ENCODE peak calls at places on chromosomes 6 and 20, in nine cellular contexts. One of them, this sample, is unnamed.

GRCh38 chr6:143397229-143398222 is 53.0 kb downstream of the ADAT2 start:
- DNase-seq in Peyer's patch: no peak
- DNase-seq in ELF-1: peak; percentile 89
- DNase-seq in AG04450: peak; percentile 2
- DNase-seq in T-helper 1 cell: peak; percentile 17
- DNase-seq in RCC 7860: peak; percentile 98
- DNase-seq in nephron progenitor cell: peak; percentile 39
- DNase-seq in activated naive CD4-positive, alpha-beta T cell treated with Interleukin-2 at 50 U/mL for 16 hours: peak; percentile 35
- DNase-seq in activated CD4-positive, alpha-beta T cell treated with anti-CD3 and anti-CD28 coated beads, Interleukin-2, amount 50 U/mL, for 48 hours: peak; percentile 5
- DNase-seq in this sample: peak; percentile 67

GRCh38 chr6:28922841-28923317 is 906 bp downstream of the TRIM27 start:
- DNase-seq in nephron progenitor cell: peak; percentile 56
- DNase-seq in T-helper 1 cell: no peak
- DNase-seq in RCC 7860: peak; percentile 21
- DNase-seq in AG04450: no peak
- DNase-seq in activated CD4-positive, alpha-beta T cell treated with anti-CD3 and anti-CD28 coated beads, Interleukin-2, amount 50 U/mL, for 48 hours: peak; percentile 43
- DNase-seq in ELF-1: peak; percentile 59
- DNase-seq in Peyer's patch: peak; percentile 39
- DNase-seq in activated naive CD4-positive, alpha-beta T cell treated with Interleukin-2 at 50 U/mL for 16 hours: peak; percentile 43
- DNase-seq in this sample: peak; percentile 67

GRCh38 chr6:111573892-111574800 is 31.5 kb downstream of the TRAF3IP2 start:
- DNase-seq in activated CD4-positive, alpha-beta T cell treated with anti-CD3 and anti-CD28 coated beads, Interleukin-2, amount 50 U/mL, for 48 hours: no peak
- DNase-seq in T-helper 1 cell: no peak
- DNase-seq in nephron progenitor cell: no peak
- DNase-seq in activated naive CD4-positive, alpha-beta T cell treated with Interleukin-2 at 50 U/mL for 16 hours: no peak
- DNase-seq in Peyer's patch: no peak
- DNase-seq in AG04450: peak; percentile 82
- DNase-seq in RCC 7860: peak; percentile 50
- DNase-seq in ELF-1: no peak
- DNase-seq in this sample: no peak

GRCh38 chr6:43911625-43912577 is 141.9 kb downstream of the VEGFA start:
- DNase-seq in RCC 7860: no peak
- DNase-seq in AG04450: no peak
- DNase-seq in Peyer's patch: no peak
- DNase-seq in activated CD4-positive, alpha-beta T cell treated with anti-CD3 and anti-CD28 coated beads, Interleukin-2, amount 50 U/mL, for 48 hours: no peak
- DNase-seq in activated naive CD4-positive, alpha-beta T cell treated with Interleukin-2 at 50 U/mL for 16 hours: no peak
- DNase-seq in T-helper 1 cell: no peak
- DNase-seq in ELF-1: no peak
- DNase-seq in nephron progenitor cell: no peak
- DNase-seq in this sample: no peak

GRCh38 chr6:26056583-26057350 is 30.5 kb upstream of the HFE start:
- DNase-seq in AG04450: no peak
- DNase-seq in ELF-1: peak; percentile 69
- DNase-seq in T-helper 1 cell: no peak
- DNase-seq in RCC 7860: peak; percentile 9
- DNase-seq in Peyer's patch: no peak
- DNase-seq in nephron progenitor cell: no peak
- DNase-seq in activated naive CD4-positive, alpha-beta T cell treated with Interleukin-2 at 50 U/mL for 16 hours: no peak
- DNase-seq in activated CD4-positive, alpha-beta T cell treated with anti-CD3 and anti-CD28 coated beads, Interleukin-2, amount 50 U/mL, for 48 hours: peak; percentile 46
- DNase-seq in this sample: peak; percentile 47

GRCh38 chr6:157070403-157071107 is 252.8 kb downstream of the TMEM242 start:
- DNase-seq in T-helper 1 cell: no peak
- DNase-seq in ELF-1: no peak
- DNase-seq in activated CD4-positive, alpha-beta T cell treated with anti-CD3 and anti-CD28 coated beads, Interleukin-2, amount 50 U/mL, for 48 hours: no peak
- DNase-seq in RCC 7860: no peak
- DNase-seq in AG04450: no peak
- DNase-seq in Peyer's patch: no peak
- DNase-seq in nephron progenitor cell: no peak
- DNase-seq in activated naive CD4-positive, alpha-beta T cell treated with Interleukin-2 at 50 U/mL for 16 hours: no peak
- DNase-seq in this sample: no peak

GRCh38 chr6:134111062-134111677 is 58.7 kb upstream of the SLC2A12 start:
- DNase-seq in RCC 7860: peak; percentile 30
- DNase-seq in activated naive CD4-positive, alpha-beta T cell treated with Interleukin-2 at 50 U/mL for 16 hours: peak; percentile 30
- DNase-seq in Peyer's patch: no peak
- DNase-seq in AG04450: no peak
- DNase-seq in nephron progenitor cell: peak; percentile 17
- DNase-seq in T-helper 1 cell: peak; percentile 29
- DNase-seq in ELF-1: peak; percentile 58
- DNase-seq in activated CD4-positive, alpha-beta T cell treated with anti-CD3 and anti-CD28 coated beads, Interleukin-2, amount 50 U/mL, for 48 hours: peak; percentile 21
- DNase-seq in this sample: peak; percentile 60

GRCh38 chr6:27280540-27281000 is 31.5 kb downstream of the POM121L2 start:
- DNase-seq in activated naive CD4-positive, alpha-beta T cell treated with Interleukin-2 at 50 U/mL for 16 hours: no peak
- DNase-seq in Peyer's patch: no peak
- DNase-seq in RCC 7860: peak; percentile 49
- DNase-seq in T-helper 1 cell: no peak
- DNase-seq in nephron progenitor cell: peak; percentile 32
- DNase-seq in ELF-1: peak; percentile 65
- DNase-seq in activated CD4-positive, alpha-beta T cell treated with anti-CD3 and anti-CD28 coated beads, Interleukin-2, amount 50 U/mL, for 48 hours: no peak
- DNase-seq in AG04450: no peak
- DNase-seq in this sample: no peak

GRCh38 chr6:155828989-155829388 is 373.4 kb upstream of the NOX3 start:
- DNase-seq in ELF-1: no peak
- DNase-seq in T-helper 1 cell: no peak
- DNase-seq in AG04450: no peak
- DNase-seq in activated naive CD4-positive, alpha-beta T cell treated with Interleukin-2 at 50 U/mL for 16 hours: no peak
- DNase-seq in Peyer's patch: no peak
- DNase-seq in nephron progenitor cell: no peak
- DNase-seq in RCC 7860: no peak
- DNase-seq in activated CD4-positive, alpha-beta T cell treated with anti-CD3 and anti-CD28 coated beads, Interleukin-2, amount 50 U/mL, for 48 hours: no peak
- DNase-seq in this sample: no peak

GRCh38 chr6:29731281-29731680 is 8.0 kb downstream of the HLA-F start:
- DNase-seq in AG04450: no peak
- DNase-seq in Peyer's patch: no peak
- DNase-seq in nephron progenitor cell: no peak
- DNase-seq in activated CD4-positive, alpha-beta T cell treated with anti-CD3 and anti-CD28 coated beads, Interleukin-2, amount 50 U/mL, for 48 hours: no peak
- DNase-seq in T-helper 1 cell: no peak
- DNase-seq in RCC 7860: no peak
- DNase-seq in ELF-1: no peak
- DNase-seq in activated naive CD4-positive, alpha-beta T cell treated with Interleukin-2 at 50 U/mL for 16 hours: no peak
- DNase-seq in this sample: no peak

GRCh38 chr6:82959385-82959941 is 106.2 kb downstream of the UBE3D start:
- DNase-seq in activated CD4-positive, alpha-beta T cell treated with anti-CD3 and anti-CD28 coated beads, Interleukin-2, amount 50 U/mL, for 48 hours: no peak
- DNase-seq in Peyer's patch: no peak
- DNase-seq in ELF-1: peak; percentile 83
- DNase-seq in activated naive CD4-positive, alpha-beta T cell treated with Interleukin-2 at 50 U/mL for 16 hours: no peak
- DNase-seq in RCC 7860: peak; percentile 56
- DNase-seq in nephron progenitor cell: no peak
- DNase-seq in AG04450: peak; percentile 58
- DNase-seq in T-helper 1 cell: no peak
- DNase-seq in this sample: no peak

GRCh38 chr6:166836785-166837718 is 119.3 kb downstream of the RNASET2 start:
- DNase-seq in T-helper 1 cell: no peak
- DNase-seq in Peyer's patch: no peak
- DNase-seq in ELF-1: no peak
- DNase-seq in AG04450: no peak
- DNase-seq in activated naive CD4-positive, alpha-beta T cell treated with Interleukin-2 at 50 U/mL for 16 hours: no peak
- DNase-seq in nephron progenitor cell: no peak
- DNase-seq in RCC 7860: no peak
- DNase-seq in activated CD4-positive, alpha-beta T cell treated with anti-CD3 and anti-CD28 coated beads, Interleukin-2, amount 50 U/mL, for 48 hours: no peak
- DNase-seq in this sample: no peak

GRCh38 chr6:89640804-89641203 is 2.3 kb upstream of the LYRM2 start:
- DNase-seq in activated CD4-positive, alpha-beta T cell treated with anti-CD3 and anti-CD28 coated beads, Interleukin-2, amount 50 U/mL, for 48 hours: no peak
- DNase-seq in ELF-1: no peak
- DNase-seq in activated naive CD4-positive, alpha-beta T cell treated with Interleukin-2 at 50 U/mL for 16 hours: no peak
- DNase-seq in AG04450: no peak
- DNase-seq in T-helper 1 cell: no peak
- DNase-seq in Peyer's patch: no peak
- DNase-seq in RCC 7860: peak; percentile 24
- DNase-seq in nephron progenitor cell: no peak
- DNase-seq in this sample: no peak

GRCh38 chr6:31718294-31718693 is 3.1 kb downstream of the LY6G6D start:
- DNase-seq in AG04450: no peak
- DNase-seq in nephron progenitor cell: no peak
- DNase-seq in activated CD4-positive, alpha-beta T cell treated with anti-CD3 and anti-CD28 coated beads, Interleukin-2, amount 50 U/mL, for 48 hours: no peak
- DNase-seq in RCC 7860: no peak
- DNase-seq in Peyer's patch: no peak
- DNase-seq in activated naive CD4-positive, alpha-beta T cell treated with Interleukin-2 at 50 U/mL for 16 hours: no peak
- DNase-seq in T-helper 1 cell: no peak
- DNase-seq in ELF-1: peak; percentile 84
- DNase-seq in this sample: no peak

GRCh38 chr20:49288250-49288751 is 10.4 kb upstream of the ZNFX1 start:
- DNase-seq in ELF-1: peak; percentile 39
- DNase-seq in AG04450: no peak
- DNase-seq in nephron progenitor cell: no peak
- DNase-seq in RCC 7860: peak; percentile 7
- DNase-seq in Peyer's patch: no peak
- DNase-seq in activated CD4-positive, alpha-beta T cell treated with anti-CD3 and anti-CD28 coated beads, Interleukin-2, amount 50 U/mL, for 48 hours: no peak
- DNase-seq in T-helper 1 cell: no peak
- DNase-seq in activated naive CD4-positive, alpha-beta T cell treated with Interleukin-2 at 50 U/mL for 16 hours: no peak
- DNase-seq in this sample: no peak

GRCh38 chr6:159729598-159729997 is 2.3 kb downstream of the WTAP start:
- DNase-seq in nephron progenitor cell: no peak
- DNase-seq in activated CD4-positive, alpha-beta T cell treated with anti-CD3 and anti-CD28 coated beads, Interleukin-2, amount 50 U/mL, for 48 hours: no peak
- DNase-seq in RCC 7860: no peak
- DNase-seq in Peyer's patch: no peak
- DNase-seq in AG04450: no peak
- DNase-seq in activated naive CD4-positive, alpha-beta T cell treated with Interleukin-2 at 50 U/mL for 16 hours: no peak
- DNase-seq in T-helper 1 cell: no peak
- DNase-seq in ELF-1: peak; percentile 19
- DNase-seq in this sample: no peak

GRCh38 chr6:17530321-17530835 is 69.7 kb upstream of the FAM8A1 start:
- DNase-seq in RCC 7860: no peak
- DNase-seq in nephron progenitor cell: no peak
- DNase-seq in AG04450: no peak
- DNase-seq in T-helper 1 cell: no peak
- DNase-seq in ELF-1: no peak
- DNase-seq in Peyer's patch: no peak
- DNase-seq in activated naive CD4-positive, alpha-beta T cell treated with Interleukin-2 at 50 U/mL for 16 hours: no peak
- DNase-seq in activated CD4-positive, alpha-beta T cell treated with anti-CD3 and anti-CD28 coated beads, Interleukin-2, amount 50 U/mL, for 48 hours: no peak
- DNase-seq in this sample: no peak

GRCh38 chr6:137332637-137333228 is 113.5 kb upstream of the IFNGR1 start:
- DNase-seq in Peyer's patch: no peak
- DNase-seq in RCC 7860: no peak
- DNase-seq in activated CD4-positive, alpha-beta T cell treated with anti-CD3 and anti-CD28 coated beads, Interleukin-2, amount 50 U/mL, for 48 hours: no peak
- DNase-seq in activated naive CD4-positive, alpha-beta T cell treated with Interleukin-2 at 50 U/mL for 16 hours: no peak
- DNase-seq in ELF-1: no peak
- DNase-seq in nephron progenitor cell: no peak
- DNase-seq in T-helper 1 cell: no peak
- DNase-seq in AG04450: no peak
- DNase-seq in this sample: no peak

GRCh38 chr6:132819405-132820145 is 5.2 kb downstream of the RPS12 start:
- DNase-seq in RCC 7860: peak; percentile 47
- DNase-seq in Peyer's patch: no peak
- DNase-seq in AG04450: no peak
- DNase-seq in ELF-1: peak; percentile 21
- DNase-seq in activated naive CD4-positive, alpha-beta T cell treated with Interleukin-2 at 50 U/mL for 16 hours: no peak
- DNase-seq in nephron progenitor cell: no peak
- DNase-seq in activated CD4-positive, alpha-beta T cell treated with anti-CD3 and anti-CD28 coated beads, Interleukin-2, amount 50 U/mL, for 48 hours: no peak
- DNase-seq in T-helper 1 cell: no peak
- DNase-seq in this sample: no peak

GRCh38 chr20:63406617-63407245 is 45.6 kb upstream of the CHRNA4 start:
- DNase-seq in T-helper 1 cell: no peak
- DNase-seq in activated naive CD4-positive, alpha-beta T cell treated with Interleukin-2 at 50 U/mL for 16 hours: no peak
- DNase-seq in Peyer's patch: no peak
- DNase-seq in nephron progenitor cell: no peak
- DNase-seq in AG04450: no peak
- DNase-seq in activated CD4-positive, alpha-beta T cell treated with anti-CD3 and anti-CD28 coated beads, Interleukin-2, amount 50 U/mL, for 48 hours: no peak
- DNase-seq in RCC 7860: no peak
- DNase-seq in ELF-1: no peak
- DNase-seq in this sample: no peak

GRCh38 chr20:47118201-47118600 is 223.6 kb downstream of the EYA2 start:
- DNase-seq in activated naive CD4-positive, alpha-beta T cell treated with Interleukin-2 at 50 U/mL for 16 hours: no peak
- DNase-seq in activated CD4-positive, alpha-beta T cell treated with anti-CD3 and anti-CD28 coated beads, Interleukin-2, amount 50 U/mL, for 48 hours: no peak
- DNase-seq in AG04450: no peak
- DNase-seq in nephron progenitor cell: no peak
- DNase-seq in RCC 7860: no peak
- DNase-seq in Peyer's patch: no peak
- DNase-seq in T-helper 1 cell: no peak
- DNase-seq in ELF-1: no peak
- DNase-seq in this sample: no peak

GRCh38 chr6:157196391-157196790 is 126.9 kb downstream of the TMEM242 start:
- DNase-seq in ELF-1: no peak
- DNase-seq in activated CD4-positive, alpha-beta T cell treated with anti-CD3 and anti-CD28 coated beads, Interleukin-2, amount 50 U/mL, for 48 hours: no peak
- DNase-seq in AG04450: no peak
- DNase-seq in T-helper 1 cell: no peak
- DNase-seq in Peyer's patch: no peak
- DNase-seq in RCC 7860: no peak
- DNase-seq in nephron progenitor cell: no peak
- DNase-seq in activated naive CD4-positive, alpha-beta T cell treated with Interleukin-2 at 50 U/mL for 16 hours: no peak
- DNase-seq in this sample: no peak

GRCh38 chr6:14046476-14047068 is 71.0 kb upstream of the CD83 start:
- DNase-seq in AG04450: no peak
- DNase-seq in T-helper 1 cell: no peak
- DNase-seq in activated CD4-positive, alpha-beta T cell treated with anti-CD3 and anti-CD28 coated beads, Interleukin-2, amount 50 U/mL, for 48 hours: peak; percentile 33
- DNase-seq in ELF-1: peak; percentile 60
- DNase-seq in nephron progenitor cell: peak; percentile 44
- DNase-seq in Peyer's patch: peak; percentile 42
- DNase-seq in activated naive CD4-positive, alpha-beta T cell treated with Interleukin-2 at 50 U/mL for 16 hours: peak; percentile 45
- DNase-seq in RCC 7860: peak; percentile 36
- DNase-seq in this sample: peak; percentile 61

GRCh38 chr6:47934023-47934422 is 152.2 kb downstream of the OPN5 start:
- DNase-seq in AG04450: no peak
- DNase-seq in nephron progenitor cell: no peak
- DNase-seq in RCC 7860: no peak
- DNase-seq in activated CD4-positive, alpha-beta T cell treated with anti-CD3 and anti-CD28 coated beads, Interleukin-2, amount 50 U/mL, for 48 hours: no peak
- DNase-seq in T-helper 1 cell: no peak
- DNase-seq in activated naive CD4-positive, alpha-beta T cell treated with Interleukin-2 at 50 U/mL for 16 hours: no peak
- DNase-seq in Peyer's patch: no peak
- DNase-seq in ELF-1: no peak
- DNase-seq in this sample: no peak

GRCh38 chr20:47558295-47558694 is 56.6 kb downstream of the NCOA3 start:
- DNase-seq in RCC 7860: no peak
- DNase-seq in T-helper 1 cell: no peak
- DNase-seq in Peyer's patch: no peak
- DNase-seq in activated CD4-positive, alpha-beta T cell treated with anti-CD3 and anti-CD28 coated beads, Interleukin-2, amount 50 U/mL, for 48 hours: no peak
- DNase-seq in nephron progenitor cell: no peak
- DNase-seq in AG04450: no peak
- DNase-seq in activated naive CD4-positive, alpha-beta T cell treated with Interleukin-2 at 50 U/mL for 16 hours: no peak
- DNase-seq in ELF-1: no peak
- DNase-seq in this sample: no peak

GRCh38 chr6:160431231-160431630 is 83.1 kb downstream of the SLC22A3 start:
- DNase-seq in AG04450: peak; percentile 82
- DNase-seq in T-helper 1 cell: no peak
- DNase-seq in nephron progenitor cell: no peak
- DNase-seq in activated CD4-positive, alpha-beta T cell treated with anti-CD3 and anti-CD28 coated beads, Interleukin-2, amount 50 U/mL, for 48 hours: no peak
- DNase-seq in ELF-1: no peak
- DNase-seq in RCC 7860: no peak
- DNase-seq in Peyer's patch: no peak
- DNase-seq in activated naive CD4-positive, alpha-beta T cell treated with Interleukin-2 at 50 U/mL for 16 hours: no peak
- DNase-seq in this sample: no peak

GRCh38 chr6:143222758-143223334 is 162.2 kb downstream of the AIG1 start:
- DNase-seq in activated naive CD4-positive, alpha-beta T cell treated with Interleukin-2 at 50 U/mL for 16 hours: no peak
- DNase-seq in ELF-1: no peak
- DNase-seq in T-helper 1 cell: no peak
- DNase-seq in RCC 7860: no peak
- DNase-seq in AG04450: no peak
- DNase-seq in nephron progenitor cell: no peak
- DNase-seq in activated CD4-positive, alpha-beta T cell treated with anti-CD3 and anti-CD28 coated beads, Interleukin-2, amount 50 U/mL, for 48 hours: no peak
- DNase-seq in Peyer's patch: no peak
- DNase-seq in this sample: no peak

GRCh38 chr6:140485740-140486467 is 1111.5 kb upstream of the CITED2 start:
- DNase-seq in activated naive CD4-positive, alpha-beta T cell treated with Interleukin-2 at 50 U/mL for 16 hours: peak; percentile 15
- DNase-seq in T-helper 1 cell: no peak
- DNase-seq in activated CD4-positive, alpha-beta T cell treated with anti-CD3 and anti-CD28 coated beads, Interleukin-2, amount 50 U/mL, for 48 hours: no peak
- DNase-seq in Peyer's patch: no peak
- DNase-seq in ELF-1: no peak
- DNase-seq in RCC 7860: peak; percentile 74
- DNase-seq in AG04450: peak; percentile 69
- DNase-seq in nephron progenitor cell: no peak
- DNase-seq in this sample: no peak

GRCh38 chr6:110949679-110950285 is 8.7 kb upstream of the GTF3C6 start:
- DNase-seq in RCC 7860: no peak
- DNase-seq in AG04450: no peak
- DNase-seq in activated naive CD4-positive, alpha-beta T cell treated with Interleukin-2 at 50 U/mL for 16 hours: no peak
- DNase-seq in activated CD4-positive, alpha-beta T cell treated with anti-CD3 and anti-CD28 coated beads, Interleukin-2, amount 50 U/mL, for 48 hours: no peak
- DNase-seq in Peyer's patch: no peak
- DNase-seq in ELF-1: no peak
- DNase-seq in T-helper 1 cell: no peak
- DNase-seq in nephron progenitor cell: no peak
- DNase-seq in this sample: no peak

GRCh38 chr6:93412452-93412851 is 6.9 kb downstream of the EPHA7 start:
- DNase-seq in Peyer's patch: no peak
- DNase-seq in RCC 7860: no peak
- DNase-seq in ELF-1: no peak
- DNase-seq in activated naive CD4-positive, alpha-beta T cell treated with Interleukin-2 at 50 U/mL for 16 hours: no peak
- DNase-seq in nephron progenitor cell: no peak
- DNase-seq in AG04450: no peak
- DNase-seq in activated CD4-positive, alpha-beta T cell treated with anti-CD3 and anti-CD28 coated beads, Interleukin-2, amount 50 U/mL, for 48 hours: no peak
- DNase-seq in T-helper 1 cell: no peak
- DNase-seq in this sample: no peak

GRCh38 chr20:24979036-24979960 is 13.3 kb downstream of the APMAP start:
- DNase-seq in activated naive CD4-positive, alpha-beta T cell treated with Interleukin-2 at 50 U/mL for 16 hours: no peak
- DNase-seq in T-helper 1 cell: no peak
- DNase-seq in ELF-1: no peak
- DNase-seq in AG04450: no peak
- DNase-seq in Peyer's patch: no peak
- DNase-seq in RCC 7860: no peak
- DNase-seq in activated CD4-positive, alpha-beta T cell treated with anti-CD3 and anti-CD28 coated beads, Interleukin-2, amount 50 U/mL, for 48 hours: no peak
- DNase-seq in nephron progenitor cell: no peak
- DNase-seq in this sample: peak; percentile 18

This sample was measured in activated CD8-positive, alpha-beta memory T cell treated with anti-CD3 and anti-CD28 coated beads, Interleukin-2, amount 10 ng/mL, durations not matched to agents 7 days and 5 days.